ENCODE peak calls at places on chromosomes 2 and 18, in five cellular contexts. One of them, this sample, is unnamed.

GRCh38 chr18:64103979-64104378 is 44.9 kb downstream of the LINC00305 start:
- DNase-seq in NCI-H345: no peak
- DNase-seq in RWPE2: no peak
- DNase-seq in frontal cortex: no peak
- DNase-seq in SK-N-SH: no peak
- DNase-seq in this sample: peak

GRCh38 chr2:61017556-61018318 is at the start of the genes PEX13 and PUS10:
- DNase-seq in NCI-H345: peak
- DNase-seq in RWPE2: peak
- DNase-seq in frontal cortex: peak
- DNase-seq in SK-N-SH: peak
- DNase-seq in this sample: peak

GRCh38 chr2:97935719-97936161 is 60.0 kb downstream of the TMEM131 start:
- DNase-seq in NCI-H345: peak
- DNase-seq in RWPE2: no peak
- DNase-seq in frontal cortex: no peak
- DNase-seq in SK-N-SH: peak
- DNase-seq in this sample: no peak

GRCh38 chr18:64380117-64380516 is 231.2 kb upstream of the LINC00305 start:
- DNase-seq in NCI-H345: no peak
- DNase-seq in RWPE2: no peak
- DNase-seq in frontal cortex: no peak
- DNase-seq in SK-N-SH: no peak
- DNase-seq in this sample: no peak

GRCh38 chr2:224155896-224156295 is 116.8 kb upstream of the SERPINE2 start:
- DNase-seq in NCI-H345: no peak
- DNase-seq in RWPE2: no peak
- DNase-seq in frontal cortex: no peak
- DNase-seq in SK-N-SH: no peak
- DNase-seq in this sample: no peak

GRCh38 chr2:239666053-239666854 is 265.4 kb upstream of the HDAC4 start:
- DNase-seq in NCI-H345: no peak
- DNase-seq in RWPE2: no peak
- DNase-seq in frontal cortex: no peak
- DNase-seq in SK-N-SH: no peak
- DNase-seq in this sample: no peak

GRCh38 chr2:215829261-215829660 is 184.1 kb downstream of the MREG start:
- DNase-seq in NCI-H345: no peak
- DNase-seq in RWPE2: no peak
- DNase-seq in frontal cortex: no peak
- DNase-seq in SK-N-SH: no peak
- DNase-seq in this sample: no peak

GRCh38 chr2:220064282-220065042 is 437.0 kb downstream of the SLC4A3 start:
- DNase-seq in NCI-H345: no peak
- DNase-seq in RWPE2: no peak
- DNase-seq in frontal cortex: no peak
- DNase-seq in SK-N-SH: no peak
- DNase-seq in this sample: no peak

GRCh38 chr2:164840458-164840929 is 1.1 kb downstream of the COBLL1 start:
- DNase-seq in NCI-H345: peak
- DNase-seq in RWPE2: peak
- DNase-seq in frontal cortex: no peak
- DNase-seq in SK-N-SH: no peak
- DNase-seq in this sample: peak

GRCh38 chr2:22355816-22356433 is 1029.1 kb upstream of the KLHL29 start:
- DNase-seq in NCI-H345: peak
- DNase-seq in RWPE2: no peak
- DNase-seq in frontal cortex: peak
- DNase-seq in SK-N-SH: peak
- DNase-seq in this sample: peak

GRCh38 chr2:187549951-187550555 is 4.2 kb downstream of the TFPI start:
- DNase-seq in NCI-H345: no peak
- DNase-seq in RWPE2: no peak
- DNase-seq in frontal cortex: no peak
- DNase-seq in SK-N-SH: no peak
- DNase-seq in this sample: no peak

GRCh38 chr2:236176417-236176816 is 8.2 kb upstream of the GBX2 start:
- DNase-seq in NCI-H345: no peak
- DNase-seq in RWPE2: no peak
- DNase-seq in frontal cortex: no peak
- DNase-seq in SK-N-SH: peak
- DNase-seq in this sample: peak

GRCh38 chr2:120736955-120737801 is 1.5 kb downstream of the GLI2 start:
- DNase-seq in NCI-H345: peak
- DNase-seq in RWPE2: no peak
- DNase-seq in frontal cortex: no peak
- DNase-seq in SK-N-SH: peak
- DNase-seq in this sample: no peak

GRCh38 chr2:131104487-131105155 is 515 bp upstream of the PLEKHB2 start:
- DNase-seq in NCI-H345: peak
- DNase-seq in RWPE2: peak
- DNase-seq in frontal cortex: peak
- DNase-seq in SK-N-SH: peak
- DNase-seq in this sample: peak

GRCh38 chr18:61893971-61894750 is 1.4 kb upstream of the RNF152 start:
- DNase-seq in NCI-H345: peak
- DNase-seq in RWPE2: peak
- DNase-seq in frontal cortex: peak
- DNase-seq in SK-N-SH: peak
- DNase-seq in this sample: peak

GRCh38 chr18:80109676-80110078 is 615 bp downstream of the ADNP2 start:
- DNase-seq in NCI-H345: peak
- DNase-seq in RWPE2: no peak
- DNase-seq in frontal cortex: no peak
- DNase-seq in SK-N-SH: peak
- DNase-seq in this sample: peak

GRCh38 chr2:111923271-111923670 is 24.9 kb downstream of the MERTK start:
- DNase-seq in NCI-H345: no peak
- DNase-seq in RWPE2: no peak
- DNase-seq in frontal cortex: no peak
- DNase-seq in SK-N-SH: no peak
- DNase-seq in this sample: no peak

GRCh38 chr18:10230072-10230471 is 224.4 kb upstream of the APCDD1 start:
- DNase-seq in NCI-H345: no peak
- DNase-seq in RWPE2: no peak
- DNase-seq in frontal cortex: no peak
- DNase-seq in SK-N-SH: no peak
- DNase-seq in this sample: peak

GRCh38 chr2:185700883-185701282 is 37.7 kb upstream of the FSIP2 start:
- DNase-seq in NCI-H345: no peak
- DNase-seq in RWPE2: no peak
- DNase-seq in frontal cortex: no peak
- DNase-seq in SK-N-SH: no peak
- DNase-seq in this sample: no peak

GRCh38 chr2:11753452-11753885 is 7.0 kb downstream of the LPIN1 start:
- DNase-seq in NCI-H345: peak
- DNase-seq in RWPE2: no peak
- DNase-seq in frontal cortex: no peak
- DNase-seq in SK-N-SH: peak
- DNase-seq in this sample: no peak

GRCh38 chr18:55328301-55328700 is 259.7 kb downstream of the TCF4 start:
- DNase-seq in NCI-H345: no peak
- DNase-seq in RWPE2: no peak
- DNase-seq in frontal cortex: no peak
- DNase-seq in SK-N-SH: no peak
- DNase-seq in this sample: no peak

GRCh38 chr2:228657807-228658402 is 476.4 kb upstream of the SPHKAP start:
- DNase-seq in NCI-H345: peak
- DNase-seq in RWPE2: no peak
- DNase-seq in frontal cortex: peak
- DNase-seq in SK-N-SH: peak
- DNase-seq in this sample: peak

GRCh38 chr18:52435301-52435700 is 95.3 kb downstream of the DCC start:
- DNase-seq in NCI-H345: no peak
- DNase-seq in RWPE2: no peak
- DNase-seq in frontal cortex: no peak
- DNase-seq in SK-N-SH: no peak
- DNase-seq in this sample: no peak

GRCh38 chr2:46416739-46417403 is 62.5 kb upstream of the TMEM247 start:
- DNase-seq in NCI-H345: no peak
- DNase-seq in RWPE2: no peak
- DNase-seq in frontal cortex: no peak
- DNase-seq in SK-N-SH: no peak
- DNase-seq in this sample: no peak

GRCh38 chr2:54206596-54206995 is 49.4 kb downstream of the TSPYL6 start:
- DNase-seq in NCI-H345: peak
- DNase-seq in RWPE2: no peak
- DNase-seq in frontal cortex: peak
- DNase-seq in SK-N-SH: peak
- DNase-seq in this sample: peak

GRCh38 chr2:98775146-98775988 is 44.4 kb upstream of the MGAT4A start:
- DNase-seq in NCI-H345: peak
- DNase-seq in RWPE2: no peak
- DNase-seq in frontal cortex: no peak
- DNase-seq in SK-N-SH: no peak
- DNase-seq in this sample: no peak

GRCh38 chr18:75074196-75075015 is 134.5 kb downstream of the PTGR3 start:
- DNase-seq in NCI-H345: no peak
- DNase-seq in RWPE2: no peak
- DNase-seq in frontal cortex: no peak
- DNase-seq in SK-N-SH: no peak
- DNase-seq in this sample: no peak

GRCh38 chr2:3159801-3160545 is 217.6 kb downstream of the EIPR1 start:
- DNase-seq in NCI-H345: no peak
- DNase-seq in RWPE2: no peak
- DNase-seq in frontal cortex: no peak
- DNase-seq in SK-N-SH: peak
- DNase-seq in this sample: no peak

GRCh38 chr2:180015951-180016709 is 9.0 kb upstream of the CWC22 start:
- DNase-seq in NCI-H345: no peak
- DNase-seq in RWPE2: no peak
- DNase-seq in frontal cortex: no peak
- DNase-seq in SK-N-SH: no peak
- DNase-seq in this sample: no peak

GRCh38 chr2:235641956-235642355 is 148.1 kb downstream of the AGAP1 start:
- DNase-seq in NCI-H345: no peak
- DNase-seq in RWPE2: no peak
- DNase-seq in frontal cortex: no peak
- DNase-seq in SK-N-SH: no peak
- DNase-seq in this sample: no peak

GRCh38 chr2:53818854-53819435 is 32.1 kb downstream of the ERLEC1 start:
- DNase-seq in NCI-H345: no peak
- DNase-seq in RWPE2: no peak
- DNase-seq in frontal cortex: no peak
- DNase-seq in SK-N-SH: no peak
- DNase-seq in this sample: no peak

GRCh38 chr2:240392084-240392947 is 43.1 kb upstream of the GPC1 start:
- DNase-seq in NCI-H345: no peak
- DNase-seq in RWPE2: peak
- DNase-seq in frontal cortex: no peak
- DNase-seq in SK-N-SH: no peak
- DNase-seq in this sample: peak

GRCh38 chr2:41965173-41965875 is 82.5 kb upstream of the PKDCC start:
- DNase-seq in NCI-H345: no peak
- DNase-seq in RWPE2: no peak
- DNase-seq in frontal cortex: no peak
- DNase-seq in SK-N-SH: no peak
- DNase-seq in this sample: no peak

GRCh38 chr18:78970774-78971333 is 8.8 kb upstream of the SALL3 start:
- DNase-seq in NCI-H345: no peak
- DNase-seq in RWPE2: peak
- DNase-seq in frontal cortex: no peak
- DNase-seq in SK-N-SH: no peak
- DNase-seq in this sample: no peak

GRCh38 chr18:48884306-48885235 is 66.2 kb downstream of the SMAD7 start:
- DNase-seq in NCI-H345: no peak
- DNase-seq in RWPE2: peak
- DNase-seq in frontal cortex: no peak
- DNase-seq in SK-N-SH: no peak
- DNase-seq in this sample: no peak

GRCh38 chr18:32801236-32801635 is 28.4 kb upstream of the KLHL14 start:
- DNase-seq in NCI-H345: no peak
- DNase-seq in RWPE2: no peak
- DNase-seq in frontal cortex: no peak
- DNase-seq in SK-N-SH: no peak
- DNase-seq in this sample: no peak

GRCh38 chr2:148812306-148812705 is 62.7 kb upstream of the KIF5C start:
- DNase-seq in NCI-H345: no peak
- DNase-seq in RWPE2: no peak
- DNase-seq in frontal cortex: peak
- DNase-seq in SK-N-SH: peak
- DNase-seq in this sample: no peak

GRCh38 chr2:55555977-55556376 is 36.5 kb downstream of the CFAP36 start:
- DNase-seq in NCI-H345: no peak
- DNase-seq in RWPE2: no peak
- DNase-seq in frontal cortex: no peak
- DNase-seq in SK-N-SH: no peak
- DNase-seq in this sample: no peak

GRCh38 chr2:152477347-152478092 is 142.5 kb downstream of the FMNL2 start:
- DNase-seq in NCI-H345: no peak
- DNase-seq in RWPE2: no peak
- DNase-seq in frontal cortex: no peak
- DNase-seq in SK-N-SH: no peak
- DNase-seq in this sample: no peak